ENCODE peak calls at places on chromosome 1, in six cellular contexts. G is activated T-cell treated with anti-CD3 and anti-CD28 coated beads, Interleukin-2, amount 50 U/mL, for 24 hours; Q is NCI-H2107; J is SHP77; E is stimulated activated CD4-positive, alpha-beta T cell treated with anti-CD3 and anti-CD28 coated beads, Interleukin-15, amount 100 ng/mL, for 1 hour; F is ELR. P is an unnamed sample.

GRCh38 chr1:12616709-12617373 is 1.2 kb downstream of the DHRS3 start:
- DNase-seq in G (peak; percentile 64), E (no peak), Q (no peak), J (peak; percentile 28), F (peak; percentile 44), P (peak; percentile 62)

GRCh38 chr1:153607381-153607780 is 5.6 kb downstream of the S100A16 start:
- DNase-seq in E (no peak), J (no peak), Q (no peak), G (no peak), F (no peak), P (no peak)

GRCh38 chr1:200880212-200880611 is 7.4 kb downstream of the GPR25 start:
- DNase-seq in E (no peak), Q (no peak), G (peak; percentile 50), J (no peak), F (peak; percentile 32), P (no peak)

GRCh38 chr1:86758570-86758969 is 54.2 kb downstream of the SH3GLB1 start:
- DNase-seq in J (peak; percentile 89), E (no peak), F (no peak), G (no peak), Q (no peak), P (no peak)

GRCh38 chr1:53328009-53328489 is at the start of gene LRP8:
- DNase-seq in Q (peak; percentile 76), J (peak; percentile 79), F (peak; percentile 81), G (peak; percentile 89), E (peak; percentile 78), P (peak; percentile 88)

GRCh38 chr1:245211761-245212160 is 57.0 kb downstream of the KIF26B start:
- DNase-seq in Q (no peak), F (no peak), J (no peak), E (no peak), G (no peak), P (no peak)

GRCh38 chr1:203280061-203280460 is 25.3 kb upstream of the BTG2 start:
- DNase-seq in F (no peak), Q (no peak), E (no peak), G (no peak), J (no peak), P (no peak)

GRCh38 chr1:54819195-54819536 is 18.0 kb upstream of the TTC22 start:
- DNase-seq in J (no peak), Q (no peak), E (no peak), F (no peak), G (no peak), P (no peak)

GRCh38 chr1:2991753-2992495 is 29.3 kb upstream of the ACTRT2 start:
- DNase-seq in E (no peak), J (no peak), G (no peak), F (no peak), Q (no peak), P (peak; percentile 22)

P was measured in Right ventricle myocardium superior.